ENCODE peak calls at places on chromosomes 2 and 18, in six cellular contexts. A is adrenal gland, Q is HCT116, Y is body of pancreas, F is endothelial cell of umbilical vein, W is astrocyte of the spinal cord. E is an unnamed sample.

GRCh38 chr2:138827426-138828054 is 47.4 kb upstream of the NXPH2 start:
- DNase-seq in Y (peak), W (peak), F (peak), A (peak), Q (peak), E (peak)

GRCh38 chr2:8548871-8549221 is 133.0 kb upstream of the ID2 start:
- DNase-seq in A (no peak), Q (no peak), F (no peak), W (no peak), Y (no peak), E (no peak)

GRCh38 chr2:119463990-119464389 is 32.3 kb downstream of the TMEM37 start:
- DNase-seq in A (no peak), W (no peak), F (no peak), Y (no peak), Q (no peak), E (no peak)

GRCh38 chr2:168607992-168608391 is 151.9 kb downstream of the CERS6 start:
- DNase-seq in A (no peak), Q (no peak), Y (no peak), F (no peak), W (peak), E (peak)

GRCh38 chr2:140502951-140503630 is 1627.7 kb downstream of the LRP1B start:
- DNase-seq in Q (no peak), Y (no peak), W (peak), F (peak), A (no peak), E (peak)

GRCh38 chr2:162091325-162092007 is 17.5 kb upstream of the DPP4 start:
- DNase-seq in A (no peak), W (peak), Q (peak), F (peak), Y (no peak), E (peak)

GRCh38 chr2:10500601-10501361 is 52.7 kb upstream of the ODC1 start:
- DNase-seq in W (no peak), Y (no peak), Q (no peak), F (no peak), A (no peak), E (peak)

GRCh38 chr2:127463155-127463991 is 45.1 kb downstream of the PROC start:
- DNase-seq in Y (no peak), W (no peak), Q (no peak), F (no peak), A (no peak), E (no peak)

GRCh38 chr2:237092920-237093781 is 7.5 kb downstream of the COPS8 start:
- DNase-seq in Q (peak), Y (peak), W (peak), F (peak), A (no peak), E (peak)

GRCh38 chr2:3356799-3357198 is 20.8 kb downstream of the EIPR1 start:
- DNase-seq in W (no peak), F (no peak), Y (no peak), Q (no peak), A (no peak), E (no peak)

GRCh38 chr2:234288974-234289455 is 207.9 kb downstream of the ARL4C start:
- DNase-seq in F (peak), A (peak), Y (peak), W (peak), Q (peak), E (peak)

GRCh38 chr18:11105463-11105862 is 43.9 kb downstream of the PIEZO2 start:
- DNase-seq in W (no peak), F (no peak), Q (no peak), A (no peak), Y (no peak), E (no peak)

GRCh38 chr2:74429487-74430451 is 8.2 kb downstream of the WDR54 start:
- DNase-seq in A (no peak), F (no peak), Y (no peak), Q (no peak), W (no peak), E (no peak)

GRCh38 chr2:205527801-205528200 is 154.5 kb upstream of the NRP2 start:
- DNase-seq in A (no peak), Y (no peak), W (no peak), F (no peak), Q (no peak), E (peak)

GRCh38 chr18:10293966-10294365 is 160.5 kb upstream of the APCDD1 start:
- DNase-seq in F (no peak), W (no peak), Q (no peak), A (no peak), Y (no peak), E (no peak)

GRCh38 chr18:61891271-61891670 is 1.5 kb downstream of the RNF152 start:
- DNase-seq in Q (no peak), A (no peak), Y (no peak), W (no peak), F (no peak), E (peak)

GRCh38 chr2:190950566-190950991 is 63.4 kb downstream of the STAT1 start:
- DNase-seq in W (no peak), A (no peak), Y (no peak), F (no peak), Q (no peak), E (no peak)

GRCh38 chr2:120477198-120477597 is 131.3 kb downstream of the INHBB start:
- DNase-seq in F (no peak), A (no peak), Y (no peak), Q (no peak), W (no peak), E (no peak)

DNA sequence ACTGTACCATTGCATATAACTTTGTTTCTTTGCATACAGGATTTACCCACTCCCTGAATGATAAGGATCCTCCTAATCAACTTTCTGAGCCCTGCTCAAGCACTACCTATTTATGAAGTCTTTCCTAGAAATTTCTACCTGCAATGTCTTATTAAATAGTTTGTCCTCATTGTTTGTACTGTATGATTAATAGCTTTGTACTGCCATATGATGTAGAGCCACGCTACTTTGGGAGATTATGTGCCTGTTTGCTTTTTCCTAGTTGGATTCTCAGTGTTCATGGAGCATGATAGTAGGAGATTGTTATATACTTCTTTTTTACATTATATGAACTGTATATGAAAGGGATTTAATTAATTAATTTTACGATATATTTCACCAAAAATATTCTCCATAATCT is 327.1 kb upstream of the GALNT5 start:
- DNase-seq in F (no peak), W (no peak), Y (no peak), A (no peak), Q (no peak), E (no peak)
- H3K4me3 ChIP-seq in F (no peak), W (no peak), Y (no peak), A (no peak), Q (no peak), E (no peak)

DNA sequence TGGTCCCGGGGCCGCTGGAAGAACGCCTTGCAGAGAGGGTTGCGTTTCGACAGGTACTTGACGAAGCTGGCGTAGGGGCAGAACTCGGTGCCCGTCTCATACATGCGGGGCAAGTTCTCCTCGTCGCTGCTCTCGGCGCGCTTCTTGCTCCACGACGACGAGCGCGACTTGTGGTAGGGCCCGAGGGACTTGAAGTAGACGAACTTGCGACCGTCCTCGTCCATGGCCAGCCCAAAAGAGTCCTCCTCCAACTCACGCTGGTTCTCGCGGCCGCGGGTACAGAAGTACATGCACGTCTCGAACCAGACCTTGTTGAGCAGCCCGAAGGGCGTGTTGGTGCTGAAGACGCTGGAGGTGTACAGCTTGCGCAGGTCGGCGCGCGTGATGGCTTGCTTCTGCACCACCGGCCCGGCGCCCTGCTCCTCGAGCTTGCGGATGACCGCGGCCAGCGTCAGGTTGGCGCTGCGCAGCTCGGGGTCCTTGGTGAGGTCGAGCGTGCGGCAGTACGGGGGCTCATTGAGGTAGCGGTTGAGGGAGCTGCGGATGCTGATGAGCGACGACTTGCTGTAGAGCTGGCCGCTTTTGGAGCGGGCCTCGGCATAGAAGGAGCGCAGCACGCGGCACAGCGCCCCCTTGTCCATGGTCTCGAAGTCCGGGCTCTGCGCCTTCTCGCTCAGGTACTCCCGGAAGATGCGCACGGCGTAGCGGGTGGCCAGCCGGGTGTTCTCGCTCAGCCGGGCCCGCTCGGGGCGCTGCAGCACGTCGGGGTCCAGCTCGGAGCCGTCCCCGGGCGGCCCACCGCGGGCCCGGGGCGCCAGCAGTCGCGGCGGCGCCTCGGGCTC is 830 bp downstream of the KCTD1 start:
- DNase-seq in Q (no peak), F (peak), W (peak), A (peak), Y (peak), E (peak)
- TF ChIP-seq CTCF in Q (no peak), F (peak), W (peak), A (peak), Y (no peak), E (peak)

GRCh38 chr2:33133436-33133835 is 186.7 kb downstream of the LTBP1 start:
- DNase-seq in Q (no peak), W (peak), F (peak), A (peak), Y (no peak), E (no peak)
- H3K4me3 ChIP-seq in Q (no peak), W (no peak), F (no peak), A (no peak), Y (no peak), E (no peak)

GRCh38 chr2:1590611-1591460 is 153.5 kb downstream of the PXDN start:
- DNase-seq in W (no peak), Y (no peak), Q (no peak), A (no peak), F (peak), E (no peak)

GRCh38 chr2:1591461-1591770 is 152.9 kb downstream of the PXDN start:
- DNase-seq in Y (no peak), W (no peak), A (no peak), F (no peak), Q (no peak), E (no peak)

GRCh38 chr2:1586946-1587840 is 157.1 kb downstream of the PXDN start:
- DNase-seq in Q (no peak), F (no peak), Y (no peak), A (no peak), W (no peak), E (no peak)

GRCh38 chr2:1588051-1588993 is 156.0 kb downstream of the PXDN start:
- DNase-seq in Y (no peak), Q (no peak), W (no peak), F (no peak), A (no peak), E (no peak)

GRCh38 chr2:1588994-1589611 is 155.2 kb downstream of the PXDN start:
- DNase-seq in Y (no peak), F (no peak), W (no peak), A (no peak), Q (no peak), E (no peak)
- TF ChIP-seq CTCF in Y (no peak), F (peak), W (no peak), A (no peak), Q (no peak), E (no peak)

E was measured in epithelial cell of esophagus.